ENCODE peak calls at places on chromosomes 12 and 14, in six cellular contexts. J is OCI-M1, O is psoas muscle, T is omental fat pad, Q is pancreas, C is NCI-H1092. N is an unnamed sample.

GRCh38 chr14:51419685-51420084 is 179.6 kb downstream of the TMX1 start:
- DNase-seq in J (no peak), O (no peak), T (no peak), Q (no peak), C (no peak), N (no peak)

GRCh38 chr14:92906823-92907222 is 16.1 kb upstream of the CHGA start:
- DNase-seq in J (no peak), O (no peak), T (no peak), Q (no peak), C (peak; percentile 54), N (no peak)

GRCh38 chr14:36658091-36659009 is 3.3 kb upstream of the PAX9 start:
- DNase-seq in J (no peak), O (no peak), T (no peak), Q (peak; percentile 67), C (no peak), N (no peak)

GRCh38 chr12:103114296-103115055 is 157.0 kb downstream of the ASCL1 start:
- DNase-seq in J (peak; percentile 62), O (no peak), T (no peak), Q (no peak), C (no peak), N (no peak)

GRCh38 chr12:55720894-55721444 is 776 bp downstream of the RDH5 start:
- DNase-seq in J (peak; percentile 64), O (peak; percentile 90), T (no peak), Q (peak; percentile 84), C (no peak), N (no peak)

GRCh38 chr12:29145372-29146170 is 3.5 kb upstream of the FAR2 start:
- DNase-seq in J (no peak), O (no peak), T (no peak), Q (peak; percentile 38), C (no peak), N (no peak)

GRCh38 chr14:34169561-34169960 is 218.7 kb upstream of the EGLN3 start:
- DNase-seq in J (no peak), O (no peak), T (no peak), Q (no peak), C (no peak), N (no peak)

GRCh38 chr12:11896530-11896929 is 174.2 kb upstream of the BCL2L14 start:
- DNase-seq in J (no peak), O (no peak), T (no peak), Q (no peak), C (peak; percentile 6), N (no peak)

GRCh38 chr12:107903377-107904061 is 129.0 kb downstream of the ASCL4 start:
- DNase-seq in J (no peak), O (peak; percentile 56), T (no peak), Q (peak; percentile 88), C (peak; percentile 21), N (peak; percentile 58)

N was measured in COR-L47.